ENCODE peak calls at places on chromosomes 1 and 21, in six cellular contexts. One of them, this sample, is unnamed.

GRCh38 chr1:180275726-180276125 is 45.7 kb downstream of the LHX4 start:
- DNase-seq in IMR-90: no peak
- DNase-seq in mesendoderm: no peak
- DNase-seq in H1: no peak
- DNase-seq in mesenchymal stem cell: no peak
- DNase-seq in H9: no peak
- DNase-seq in this sample: no peak

GRCh38 chr1:37323486-37324377 is 150.6 kb upstream of the ZC3H12A start:
- DNase-seq in H9: peak
- DNase-seq in H1: peak
- DNase-seq in mesendoderm: peak
- DNase-seq in IMR-90: peak
- DNase-seq in mesenchymal stem cell: no peak
- DNase-seq in this sample: no peak

GRCh38 chr1:178932552-178932906 is 61.7 kb upstream of the ANGPTL1 start:
- DNase-seq in H1: no peak
- DNase-seq in mesenchymal stem cell: no peak
- DNase-seq in H9: no peak
- DNase-seq in mesendoderm: no peak
- DNase-seq in IMR-90: no peak
- DNase-seq in this sample: no peak

GRCh38 chr1:223708001-223708359 is 4.4 kb upstream of the CAPN2 start:
- DNase-seq in IMR-90: no peak
- DNase-seq in mesendoderm: no peak
- DNase-seq in mesenchymal stem cell: no peak
- DNase-seq in H9: no peak
- DNase-seq in H1: no peak
- DNase-seq in this sample: no peak

GRCh38 chr1:196677781-196678509 is 26.1 kb downstream of the CFH start:
- DNase-seq in mesenchymal stem cell: no peak
- DNase-seq in mesendoderm: no peak
- DNase-seq in H1: no peak
- DNase-seq in H9: no peak
- DNase-seq in IMR-90: peak
- DNase-seq in this sample: no peak

GRCh38 chr21:43829575-43830119 is 35.4 kb upstream of the AGPAT3 start:
- DNase-seq in H1: no peak
- DNase-seq in H9: no peak
- DNase-seq in mesenchymal stem cell: no peak
- DNase-seq in mesendoderm: no peak
- DNase-seq in IMR-90: no peak
- DNase-seq in this sample: no peak

GRCh38 chr1:211630236-211631081 is 45.0 kb downstream of the NEK2 start:
- DNase-seq in mesenchymal stem cell: no peak
- DNase-seq in IMR-90: no peak
- DNase-seq in H1: peak
- DNase-seq in H9: peak
- DNase-seq in mesendoderm: peak
- DNase-seq in this sample: no peak

GRCh38 chr1:183281039-183281438 is 95.0 kb downstream of the LAMC2 start:
- DNase-seq in H9: no peak
- DNase-seq in H1: no peak
- DNase-seq in mesendoderm: no peak
- DNase-seq in mesenchymal stem cell: peak
- DNase-seq in IMR-90: peak
- DNase-seq in this sample: peak

GRCh38 chr1:113027008-113027407 is 46.0 kb upstream of the LRIG2 start:
- DNase-seq in H1: no peak
- DNase-seq in mesenchymal stem cell: no peak
- DNase-seq in IMR-90: no peak
- DNase-seq in H9: peak
- DNase-seq in mesendoderm: no peak
- DNase-seq in this sample: no peak

GRCh38 chr1:39526466-39527189 is 35.2 kb downstream of the BMP8A start:
- DNase-seq in mesenchymal stem cell: no peak
- DNase-seq in mesendoderm: no peak
- DNase-seq in H9: no peak
- DNase-seq in H1: no peak
- DNase-seq in IMR-90: no peak
- DNase-seq in this sample: no peak

GRCh38 chr21:44401386-44402160 is 48.2 kb downstream of the TRPM2 start:
- DNase-seq in H1: no peak
- DNase-seq in H9: no peak
- DNase-seq in mesenchymal stem cell: no peak
- DNase-seq in IMR-90: no peak
- DNase-seq in mesendoderm: no peak
- DNase-seq in this sample: no peak

GRCh38 chr1:12019858-12020509 is 686 bp downstream of the MIIP start:
- DNase-seq in mesendoderm: peak
- DNase-seq in mesenchymal stem cell: peak
- DNase-seq in H9: no peak
- DNase-seq in H1: no peak
- DNase-seq in IMR-90: peak
- DNase-seq in this sample: peak

GRCh38 chr1:159922499-159923202 is 2.7 kb downstream of the TAGLN2 start:
- DNase-seq in mesendoderm: no peak
- DNase-seq in H1: no peak
- DNase-seq in IMR-90: peak
- DNase-seq in H9: no peak
- DNase-seq in mesenchymal stem cell: peak
- DNase-seq in this sample: peak

GRCh38 chr21:38095220-38095619 is 161.6 kb upstream of the KCNJ15 start:
- DNase-seq in IMR-90: no peak
- DNase-seq in H9: no peak
- DNase-seq in mesendoderm: no peak
- DNase-seq in H1: no peak
- DNase-seq in mesenchymal stem cell: no peak
- DNase-seq in this sample: peak

GRCh38 chr1:183417691-183418491 is at the start of gene NMNAT2:
- DNase-seq in mesenchymal stem cell: peak
- DNase-seq in H1: peak
- DNase-seq in mesendoderm: peak
- DNase-seq in H9: peak
- DNase-seq in IMR-90: peak
- DNase-seq in this sample: peak

GRCh38 chr1:178686407-178686806 is 38.6 kb upstream of the RALGPS2 start:
- DNase-seq in IMR-90: no peak
- DNase-seq in mesenchymal stem cell: no peak
- DNase-seq in H1: no peak
- DNase-seq in mesendoderm: no peak
- DNase-seq in H9: no peak
- DNase-seq in this sample: no peak

GRCh38 chr1:244454412-244454811 is 2.7 kb upstream of the ADSS2 start:
- DNase-seq in H9: peak
- DNase-seq in IMR-90: no peak
- DNase-seq in mesendoderm: no peak
- DNase-seq in mesenchymal stem cell: no peak
- DNase-seq in H1: no peak
- DNase-seq in this sample: peak

DNA sequence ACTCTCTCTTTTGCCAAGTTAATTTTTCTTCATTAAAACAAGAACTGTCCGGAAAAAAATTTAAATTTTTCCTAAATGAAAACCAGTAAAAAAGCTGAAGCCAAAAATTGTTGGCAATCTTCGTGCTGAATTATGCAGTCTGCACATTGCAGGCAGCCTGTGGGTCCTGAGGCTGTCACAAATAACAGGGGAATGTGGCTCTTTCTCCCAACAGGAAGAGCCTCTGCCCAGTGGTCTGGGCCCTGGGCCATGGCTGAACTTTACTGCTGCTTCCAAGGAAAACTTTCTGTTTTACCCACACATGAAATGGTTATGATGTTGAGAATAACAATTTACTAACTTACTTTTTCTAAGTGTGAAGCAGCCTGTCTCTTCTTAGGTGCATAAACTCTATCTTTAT is 154.0 kb upstream of the SPAG17 start:
- DNase-seq in H1: no peak
- DNase-seq in mesenchymal stem cell: no peak
- DNase-seq in mesendoderm: no peak
- DNase-seq in IMR-90: no peak
- DNase-seq in H9: no peak
- DNase-seq in this sample: no peak
- H3K4me2 ChIP-seq in H1: no peak
- H3K4me2 ChIP-seq in mesenchymal stem cell: no peak
- H3K4me2 ChIP-seq in mesendoderm: no peak
- H3K4me2 ChIP-seq in IMR-90: no peak
- H3K4me2 ChIP-seq in H9: no peak
- H3K4me2 ChIP-seq in this sample: no peak

DNA sequence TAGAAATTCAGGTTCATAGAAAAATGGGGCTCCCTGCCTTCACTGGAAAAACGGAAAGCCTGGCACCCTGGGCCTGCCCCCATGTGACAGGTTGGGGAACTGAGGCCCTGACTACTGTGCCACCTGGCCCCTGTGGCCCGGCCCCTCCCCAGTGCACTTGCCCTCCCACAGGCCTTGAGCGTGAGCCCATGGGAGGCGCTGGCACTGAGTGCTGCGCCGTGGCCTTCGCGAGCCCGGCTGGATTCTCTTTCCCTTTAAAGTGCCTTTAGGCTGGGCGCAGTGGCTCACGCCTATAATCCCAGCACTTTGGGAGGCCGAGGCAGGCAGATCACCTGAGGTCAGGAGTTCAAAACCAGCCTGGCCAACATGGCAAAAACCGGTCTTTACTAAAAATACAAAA is 45.7 kb downstream of the SLC37A1 start:
- DNase-seq in mesendoderm: no peak
- DNase-seq in mesenchymal stem cell: no peak
- DNase-seq in H1: no peak
- DNase-seq in IMR-90: no peak
- DNase-seq in H9: no peak
- DNase-seq in this sample: no peak
- H4K8ac ChIP-seq in mesendoderm: no peak
- H4K8ac ChIP-seq in mesenchymal stem cell: no peak
- H4K8ac ChIP-seq in H1: no peak
- H4K8ac ChIP-seq in IMR-90: no peak
- H4K8ac ChIP-seq in H9: no peak
- H4K8ac ChIP-seq in this sample: no peak

DNA sequence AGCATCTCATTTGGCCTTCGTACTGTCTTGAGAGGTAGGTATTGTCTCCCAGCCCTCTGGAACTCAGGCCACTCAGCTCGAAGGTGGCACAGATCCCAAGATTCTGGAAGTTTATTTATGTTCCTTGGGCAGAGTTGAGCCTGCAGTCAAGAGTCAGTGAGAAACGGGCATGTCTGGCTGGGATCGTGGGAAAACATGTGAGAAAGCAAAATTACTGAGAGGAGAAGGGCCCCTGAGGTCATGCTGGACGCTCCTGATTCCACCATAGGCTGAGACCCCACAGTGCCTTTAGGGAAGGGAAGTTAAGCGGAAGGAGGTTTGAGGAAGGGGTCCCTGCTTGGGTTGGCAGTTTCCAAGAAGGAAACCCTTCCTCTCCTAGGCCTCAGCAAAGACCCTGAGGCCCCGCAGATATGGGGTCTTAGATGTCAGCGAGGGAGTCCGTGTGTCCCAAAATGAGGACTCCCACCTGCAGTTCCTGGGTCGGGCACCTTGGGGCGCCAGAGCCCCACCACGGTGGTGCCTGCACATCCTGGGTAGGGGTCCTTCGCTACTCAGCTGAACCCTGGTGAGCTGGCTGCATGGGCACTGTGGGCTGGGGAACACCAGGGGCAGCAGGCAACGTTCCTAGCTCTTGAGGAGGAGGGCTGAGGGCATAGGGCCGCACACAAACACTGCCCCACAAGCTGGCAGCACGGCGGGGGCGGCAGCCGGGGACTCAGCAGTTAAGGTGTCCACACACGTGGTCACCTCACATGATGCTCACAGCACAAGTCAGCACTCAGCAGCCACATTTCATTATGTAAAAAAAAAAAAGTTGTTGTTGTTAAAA is 12.3 kb upstream of the SEMA4A start:
- DNase-seq in mesenchymal stem cell: peak
- DNase-seq in mesendoderm: peak
- DNase-seq in H9: peak
- DNase-seq in IMR-90: peak
- DNase-seq in H1: peak
- DNase-seq in this sample: peak
- H3K27ac ChIP-seq in mesenchymal stem cell: no peak
- H3K27ac ChIP-seq in mesendoderm: no peak
- H3K27ac ChIP-seq in H9: no peak
- H3K27ac ChIP-seq in IMR-90: no peak
- H3K27ac ChIP-seq in H1: no peak
- H3K27ac ChIP-seq in this sample: no peak

DNA sequence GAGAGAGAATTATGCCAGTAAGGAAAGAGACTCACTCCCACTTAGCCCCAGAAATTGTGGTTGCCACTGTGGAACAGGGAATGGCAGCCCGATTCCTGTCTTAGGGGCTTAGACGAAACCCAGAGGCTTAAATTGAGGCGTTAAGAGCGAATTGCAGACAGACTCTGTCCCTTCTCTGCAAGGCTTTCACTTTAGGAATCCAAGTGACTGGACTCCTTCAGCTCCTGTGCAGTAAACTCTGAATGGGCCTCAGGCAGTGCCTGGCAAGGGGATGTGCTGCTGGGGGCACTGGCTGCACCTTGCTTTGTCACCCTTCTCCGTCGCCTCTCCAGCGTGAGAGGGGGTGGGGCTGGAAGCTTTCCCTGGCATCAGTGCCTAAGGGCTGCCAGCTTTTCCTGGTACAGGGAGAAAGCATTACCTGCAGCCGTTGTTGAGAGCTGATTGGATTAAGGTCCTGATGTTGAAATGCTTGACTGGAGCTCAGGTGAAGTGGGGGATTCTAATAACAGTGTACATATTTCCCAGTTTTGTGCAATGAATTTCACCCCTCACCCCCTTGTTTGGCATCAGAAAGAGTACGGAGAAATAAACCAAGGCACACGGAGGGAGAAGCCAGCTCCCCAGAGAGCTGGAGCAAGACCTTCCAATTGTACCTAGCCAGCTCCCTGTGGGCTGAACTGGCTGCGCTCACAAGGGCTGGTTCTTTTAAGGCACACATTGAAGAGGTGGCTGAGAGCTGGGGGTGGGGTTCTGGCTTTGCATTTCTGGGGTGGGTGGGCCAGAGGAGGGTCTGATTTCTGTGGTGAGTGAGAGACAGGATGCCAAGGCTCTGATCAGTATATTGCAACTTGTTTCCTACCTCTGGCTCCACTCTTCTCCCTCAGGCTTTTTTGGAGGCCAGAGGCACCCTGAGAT is 39.7 kb upstream of the NFASC start:
- DNase-seq in H1: no peak
- DNase-seq in H9: no peak
- DNase-seq in mesenchymal stem cell: no peak
- DNase-seq in mesendoderm: peak
- DNase-seq in IMR-90: no peak
- DNase-seq in this sample: no peak
- H3K4me2 ChIP-seq in H1: no peak
- H3K4me2 ChIP-seq in H9: no peak
- H3K4me2 ChIP-seq in mesenchymal stem cell: no peak
- H3K4me2 ChIP-seq in mesendoderm: no peak
- H3K4me2 ChIP-seq in IMR-90: no peak
- H3K4me2 ChIP-seq in this sample: no peak

GRCh38 chr1:77779529-77780281 is at the start of gene MIGA1:
- DNase-seq in H9: peak
- DNase-seq in H1: peak
- DNase-seq in mesendoderm: peak
- DNase-seq in mesenchymal stem cell: peak
- DNase-seq in IMR-90: peak
- DNase-seq in this sample: peak
- H4K8ac ChIP-seq in H9: no peak
- H4K8ac ChIP-seq in H1: peak
- H4K8ac ChIP-seq in mesendoderm: no peak
- H4K8ac ChIP-seq in mesenchymal stem cell: peak
- H4K8ac ChIP-seq in IMR-90: peak
- H4K8ac ChIP-seq in this sample: peak

This sample was measured in trophoblast cell.